ENCODE peak calls at places on chromosomes 11 and 22, in five cellular contexts. O is neuronal stem cell, K is IMR-90, N is mesenchymal stem cell, T is H1. Y is an unnamed sample.

GRCh38 chr11:59175104-59175503 is 3.2 kb downstream of the DTX4 start:
- DNase-seq in O (no peak), K (no peak), N (no peak), T (no peak), Y (no peak)

GRCh38 chr11:125494987-125495725 is 909 bp downstream of the FEZ1 start:
- DNase-seq in O (peak), K (peak), N (peak), T (no peak), Y (peak)

GRCh38 chr11:1820463-1821325 is 14.1 kb upstream of the SYT8 start:
- DNase-seq in O (no peak), K (peak), N (no peak), T (no peak), Y (no peak)

GRCh38 chr11:88799749-88800500 is 265.9 kb downstream of the GRM5 start:
- DNase-seq in O (no peak), K (no peak), N (no peak), T (no peak), Y (no peak)

GRCh38 chr11:57536947-57537654 is at the start of gene SMTNL1:
- DNase-seq in O (no peak), K (no peak), N (no peak), T (no peak), Y (no peak)

GRCh38 chr11:1624621-1625020 is 2.7 kb upstream of the KRTAP5-4 start:
- DNase-seq in O (no peak), K (no peak), N (no peak), T (no peak), Y (no peak)

GRCh38 chr22:27798526-27799333 is 2.8 kb downstream of the MN1 start:
- DNase-seq in O (no peak), K (no peak), N (peak), T (no peak), Y (peak)

GRCh38 chr11:102760355-102761035 is 19.9 kb downstream of the MMP10 start:
- DNase-seq in O (no peak), K (peak), N (peak), T (no peak), Y (no peak)

GRCh38 chr11:45232341-45233080 is 53.6 kb downstream of the SYT13 start:
- DNase-seq in O (no peak), K (no peak), N (no peak), T (no peak), Y (no peak)

GRCh38 chr11:104127828-104128227 is 36.1 kb downstream of the PDGFD start:
- DNase-seq in O (no peak), K (peak), N (peak), T (no peak), Y (no peak)

GRCh38 chr22:41939981-41940852 is 6.7 kb downstream of the CENPM start:
- DNase-seq in O (no peak), K (no peak), N (peak), T (no peak), Y (no peak)

GRCh38 chr11:129980086-129980485 is 22.5 kb downstream of the PRDM10 start:
- DNase-seq in O (no peak), K (no peak), N (no peak), T (no peak), Y (no peak)

GRCh38 chr11:59544869-59545178 is 33.5 kb downstream of the OR4D9 start:
- DNase-seq in O (no peak), K (no peak), N (no peak), T (no peak), Y (no peak)

GRCh38 chr22:43293661-43294392 is 49.3 kb downstream of the SCUBE1 start:
- DNase-seq in O (no peak), K (peak), N (peak), T (no peak), Y (no peak)

GRCh38 chr22:19522190-19522880 is 1.9 kb downstream of the CLDN5 start:
- DNase-seq in O (no peak), K (no peak), N (no peak), T (no peak), Y (peak)

GRCh38 chr11:75868990-75869389 is 54.0 kb downstream of the UVRAG start:
- DNase-seq in O (no peak), K (no peak), N (no peak), T (no peak), Y (no peak)

GRCh38 chr11:69663326-69663725 is 11.8 kb downstream of the LTO1 start:
- DNase-seq in O (no peak), K (no peak), N (no peak), T (no peak), Y (no peak)
- H3K14ac ChIP-seq in O (no peak), K (no peak), N (no peak), T (no peak), Y (no peak)

DNA sequence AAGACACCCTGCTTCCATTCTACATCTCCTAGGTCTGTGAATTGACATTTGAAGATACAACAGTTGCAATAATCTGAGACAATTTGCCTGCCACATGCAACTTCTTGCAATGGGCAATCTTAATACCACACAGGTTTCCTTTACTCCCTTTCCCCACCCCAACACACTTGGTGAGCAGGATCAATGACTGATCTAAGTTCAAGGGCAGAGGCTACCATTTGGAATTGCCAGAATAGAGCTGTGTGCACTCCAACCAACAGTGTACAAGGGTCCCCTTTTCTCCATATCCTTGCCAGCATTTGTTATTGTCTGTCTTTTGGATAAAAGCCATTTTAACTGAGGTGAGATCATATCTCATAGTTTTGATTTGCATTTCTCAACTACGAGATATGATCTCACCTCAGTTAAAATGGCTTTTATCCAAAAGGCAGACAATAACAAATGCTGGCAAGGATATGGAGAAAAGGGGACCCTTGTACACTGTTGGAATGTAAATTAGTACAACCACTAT is 2.9 kb upstream of the NNMT start:
- DNase-seq in O (no peak), K (no peak), N (no peak), T (no peak), Y (no peak)
- H3K14ac ChIP-seq in O (no peak), K (peak), N (no peak), T (no peak), Y (no peak)

GRCh38 chr11:73982990-73983763 is 534 bp upstream of the UCP2 start:
- DNase-seq in O (peak), K (peak), N (peak), T (peak), Y (peak)
- H3K14ac ChIP-seq in O (peak), K (peak), N (no peak), T (peak), Y (peak)

GRCh38 chr11:64383580-64383979 is 24.6 kb downstream of the RPS6KA4 start:
- DNase-seq in O (no peak), K (no peak), N (no peak), T (no peak), Y (no peak)

GRCh38 chr11:64384039-64384737 is 25.2 kb downstream of the RPS6KA4 start:
- DNase-seq in O (no peak), K (no peak), N (no peak), T (no peak), Y (no peak)

GRCh38 chr11:64387916-64388315 is 29.0 kb downstream of the RPS6KA4 start:
- DNase-seq in O (no peak), K (no peak), N (no peak), T (no peak), Y (no peak)

GRCh38 chr11:64384981-64385952 is 26.3 kb downstream of the RPS6KA4 start:
- DNase-seq in O (no peak), K (no peak), N (no peak), T (no peak), Y (no peak)

GRCh38 chr11:64385953-64386704 is 27.2 kb downstream of the RPS6KA4 start:
- DNase-seq in O (no peak), K (peak), N (peak), T (no peak), Y (no peak)
- H3K14ac ChIP-seq in O (no peak), K (no peak), N (no peak), T (no peak), Y (no peak)

GRCh38 chr11:96271777-96272176 is 71.2 kb downstream of the MAML2 start:
- DNase-seq in O (no peak), K (no peak), N (no peak), T (no peak), Y (no peak)
- H3K14ac ChIP-seq in O (no peak), K (peak), N (no peak), T (no peak), Y (no peak)